ENCODE peak calls at places on chromosomes 11 and 22, in seven cellular contexts. One of them, this sample, is unnamed.

GRCh38 chr22:40009231-40009769 is 14.5 kb downstream of the FAM83F start:
- DNase-seq in suprapubic skin: no peak
- DNase-seq in dorsolateral prefrontal cortex: no peak
- DNase-seq in epithelial cell of esophagus: no peak
- DNase-seq in HFF-Myc: no peak
- DNase-seq in esophagus squamous epithelium: no peak
- DNase-seq in retinal pigment epithelial cell: no peak
- DNase-seq in this sample: no peak

GRCh38 chr11:12052676-12053605 is 44.5 kb upstream of the DKK3 start:
- DNase-seq in suprapubic skin: peak; percentile 63
- DNase-seq in dorsolateral prefrontal cortex: peak; percentile 45
- DNase-seq in epithelial cell of esophagus: no peak
- DNase-seq in HFF-Myc: no peak
- DNase-seq in esophagus squamous epithelium: no peak
- DNase-seq in retinal pigment epithelial cell: no peak
- DNase-seq in this sample: no peak

GRCh38 chr11:87859583-87859982 is 315.7 kb downstream of the RAB38 start:
- DNase-seq in suprapubic skin: no peak
- DNase-seq in dorsolateral prefrontal cortex: no peak
- DNase-seq in epithelial cell of esophagus: peak; percentile 22
- DNase-seq in HFF-Myc: no peak
- DNase-seq in esophagus squamous epithelium: no peak
- DNase-seq in retinal pigment epithelial cell: peak; percentile 96
- DNase-seq in this sample: peak; percentile 7

GRCh38 chr11:120182790-120183491 is 27.9 kb upstream of the OAF start:
- DNase-seq in suprapubic skin: peak; percentile 58
- DNase-seq in dorsolateral prefrontal cortex: no peak
- DNase-seq in epithelial cell of esophagus: peak; percentile 27
- DNase-seq in HFF-Myc: no peak
- DNase-seq in esophagus squamous epithelium: no peak
- DNase-seq in retinal pigment epithelial cell: no peak
- DNase-seq in this sample: no peak

GRCh38 chr11:83219095-83219494 is 25.6 kb downstream of the ANKRD42 start:
- DNase-seq in suprapubic skin: no peak
- DNase-seq in dorsolateral prefrontal cortex: no peak
- DNase-seq in epithelial cell of esophagus: no peak
- DNase-seq in HFF-Myc: no peak
- DNase-seq in esophagus squamous epithelium: no peak
- DNase-seq in retinal pigment epithelial cell: no peak
- DNase-seq in this sample: no peak

GRCh38 chr22:30506507-30506968 is 1.0 kb upstream of the SEC14L4 start:
- DNase-seq in suprapubic skin: no peak
- DNase-seq in dorsolateral prefrontal cortex: no peak
- DNase-seq in epithelial cell of esophagus: no peak
- DNase-seq in HFF-Myc: no peak
- DNase-seq in esophagus squamous epithelium: no peak
- DNase-seq in retinal pigment epithelial cell: no peak
- DNase-seq in this sample: no peak

GRCh38 chr22:45889539-45890350 is 87.2 kb downstream of the WNT7B start:
- DNase-seq in suprapubic skin: no peak
- DNase-seq in dorsolateral prefrontal cortex: peak; percentile 48
- DNase-seq in epithelial cell of esophagus: no peak
- DNase-seq in HFF-Myc: no peak
- DNase-seq in esophagus squamous epithelium: no peak
- DNase-seq in retinal pigment epithelial cell: no peak
- DNase-seq in this sample: no peak

GRCh38 chr11:120612363-120613263 is 101.1 kb downstream of the GRIK4 start:
- DNase-seq in suprapubic skin: no peak
- DNase-seq in dorsolateral prefrontal cortex: no peak
- DNase-seq in epithelial cell of esophagus: no peak
- DNase-seq in HFF-Myc: no peak
- DNase-seq in esophagus squamous epithelium: no peak
- DNase-seq in retinal pigment epithelial cell: peak; percentile 64
- DNase-seq in this sample: peak; percentile 21

GRCh38 chr11:118170892-118171273 is 5.6 kb downstream of the SCN2B start:
- DNase-seq in suprapubic skin: no peak
- DNase-seq in dorsolateral prefrontal cortex: no peak
- DNase-seq in epithelial cell of esophagus: no peak
- DNase-seq in HFF-Myc: no peak
- DNase-seq in esophagus squamous epithelium: no peak
- DNase-seq in retinal pigment epithelial cell: no peak
- DNase-seq in this sample: no peak

GRCh38 chr11:90241414-90241813 is 18.6 kb upstream of the CHORDC1 start:
- DNase-seq in suprapubic skin: no peak
- DNase-seq in dorsolateral prefrontal cortex: no peak
- DNase-seq in epithelial cell of esophagus: peak; percentile 30
- DNase-seq in HFF-Myc: no peak
- DNase-seq in esophagus squamous epithelium: no peak
- DNase-seq in retinal pigment epithelial cell: no peak
- DNase-seq in this sample: no peak

GRCh38 chr22:25882366-25882765 is 140.4 kb downstream of the MYO18B start:
- DNase-seq in suprapubic skin: no peak
- DNase-seq in dorsolateral prefrontal cortex: no peak
- DNase-seq in epithelial cell of esophagus: no peak
- DNase-seq in HFF-Myc: no peak
- DNase-seq in esophagus squamous epithelium: no peak
- DNase-seq in retinal pigment epithelial cell: no peak
- DNase-seq in this sample: no peak

GRCh38 chr11:59281177-59281576 is 68.5 kb upstream of the MPEG1 start:
- DNase-seq in suprapubic skin: no peak
- DNase-seq in dorsolateral prefrontal cortex: no peak
- DNase-seq in epithelial cell of esophagus: no peak
- DNase-seq in HFF-Myc: no peak
- DNase-seq in esophagus squamous epithelium: no peak
- DNase-seq in retinal pigment epithelial cell: no peak
- DNase-seq in this sample: no peak

GRCh38 chr11:45755281-45755859 is 49.6 kb upstream of the SLC35C1 start:
- DNase-seq in suprapubic skin: no peak
- DNase-seq in dorsolateral prefrontal cortex: no peak
- DNase-seq in epithelial cell of esophagus: no peak
- DNase-seq in HFF-Myc: no peak
- DNase-seq in esophagus squamous epithelium: no peak
- DNase-seq in retinal pigment epithelial cell: no peak
- DNase-seq in this sample: no peak

GRCh38 chr11:33801821-33802413 is 27.6 kb upstream of the FBXO3 start:
- DNase-seq in suprapubic skin: no peak
- DNase-seq in dorsolateral prefrontal cortex: no peak
- DNase-seq in epithelial cell of esophagus: no peak
- DNase-seq in HFF-Myc: no peak
- DNase-seq in esophagus squamous epithelium: no peak
- DNase-seq in retinal pigment epithelial cell: no peak
- DNase-seq in this sample: no peak

GRCh38 chr11:110093407-110094297 is 460 bp downstream of the ZC3H12C start:
- DNase-seq in suprapubic skin: peak; percentile 80
- DNase-seq in dorsolateral prefrontal cortex: peak; percentile 67
- DNase-seq in epithelial cell of esophagus: peak; percentile 50
- DNase-seq in HFF-Myc: no peak
- DNase-seq in esophagus squamous epithelium: no peak
- DNase-seq in retinal pigment epithelial cell: no peak
- DNase-seq in this sample: no peak
- H3K4me3 ChIP-seq in suprapubic skin: peak overlapping the region; percentile 90
- H3K4me3 ChIP-seq in dorsolateral prefrontal cortex: peak overlapping the region; percentile 85
- H3K4me3 ChIP-seq in epithelial cell of esophagus: peak overlapping the region; percentile 61
- H3K4me3 ChIP-seq in HFF-Myc: peak overlapping the region; percentile 73
- H3K4me3 ChIP-seq in esophagus squamous epithelium: peak overlapping the region; percentile 72
- H3K4me3 ChIP-seq in retinal pigment epithelial cell: peak overlapping the region; percentile 72
- H3K4me3 ChIP-seq in this sample: peak overlapping the region; percentile 78

DNA sequence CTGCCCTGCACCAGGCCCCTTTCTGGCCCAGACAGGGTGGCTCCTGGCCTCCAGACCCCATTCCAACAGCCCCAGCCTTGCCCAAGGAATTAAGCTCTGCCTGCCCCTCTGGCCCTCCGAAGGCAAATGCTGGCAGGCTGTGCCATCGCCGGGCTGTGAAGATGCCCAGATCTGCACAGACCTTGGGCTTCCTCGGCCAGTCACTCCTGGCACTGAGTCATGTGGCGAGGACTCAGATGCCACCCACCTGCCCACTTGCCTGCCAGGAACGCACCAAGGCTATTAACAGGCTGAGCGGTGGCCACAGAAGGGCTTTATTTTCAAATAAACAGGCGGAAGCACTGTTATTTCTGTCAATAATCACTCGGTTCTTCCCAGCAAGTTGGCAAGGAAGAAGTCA is 50.3 kb upstream of the TTLL12 start:
- DNase-seq in suprapubic skin: no peak
- DNase-seq in dorsolateral prefrontal cortex: no peak
- DNase-seq in epithelial cell of esophagus: no peak
- DNase-seq in HFF-Myc: no peak
- DNase-seq in esophagus squamous epithelium: no peak
- DNase-seq in retinal pigment epithelial cell: no peak
- DNase-seq in this sample: no peak
- TF ChIP-seq CTCF in suprapubic skin: no peak
- TF ChIP-seq CTCF in dorsolateral prefrontal cortex: no peak
- TF ChIP-seq CTCF in epithelial cell of esophagus: no peak
- TF ChIP-seq CTCF in HFF-Myc: no peak
- TF ChIP-seq CTCF in esophagus squamous epithelium: no peak
- TF ChIP-seq CTCF in retinal pigment epithelial cell: no peak
- TF ChIP-seq CTCF in this sample: no peak

GRCh38 chr11:66051371-66051765 is 796 bp upstream of the SF3B2 start:
- DNase-seq in suprapubic skin: no peak
- DNase-seq in dorsolateral prefrontal cortex: no peak
- DNase-seq in epithelial cell of esophagus: no peak
- DNase-seq in HFF-Myc: no peak
- DNase-seq in esophagus squamous epithelium: no peak
- DNase-seq in retinal pigment epithelial cell: no peak
- DNase-seq in this sample: no peak
- H3K4me3 ChIP-seq in suprapubic skin: peak overlapping the region; percentile 85
- H3K4me3 ChIP-seq in dorsolateral prefrontal cortex: peak overlapping the region; percentile 98
- H3K4me3 ChIP-seq in epithelial cell of esophagus: peak overlapping the region; percentile 58
- H3K4me3 ChIP-seq in HFF-Myc: peak overlapping the region; percentile 97
- H3K4me3 ChIP-seq in esophagus squamous epithelium: peak overlapping the region; percentile 88
- H3K4me3 ChIP-seq in retinal pigment epithelial cell: peak overlapping the region; percentile 97
- H3K4me3 ChIP-seq in this sample: peak overlapping the region; percentile 68

GRCh38 chr22:27651486-27651885 is 150.1 kb downstream of the MN1 start:
- DNase-seq in suprapubic skin: no peak
- DNase-seq in dorsolateral prefrontal cortex: no peak
- DNase-seq in epithelial cell of esophagus: no peak
- DNase-seq in HFF-Myc: no peak
- DNase-seq in esophagus squamous epithelium: no peak
- DNase-seq in retinal pigment epithelial cell: no peak
- DNase-seq in this sample: no peak
- TF ChIP-seq CTCF in suprapubic skin: no peak
- TF ChIP-seq CTCF in dorsolateral prefrontal cortex: no peak
- TF ChIP-seq CTCF in epithelial cell of esophagus: no peak
- TF ChIP-seq CTCF in HFF-Myc: no peak
- TF ChIP-seq CTCF in esophagus squamous epithelium: no peak
- TF ChIP-seq CTCF in retinal pigment epithelial cell: no peak
- TF ChIP-seq CTCF in this sample: no peak

DNA sequence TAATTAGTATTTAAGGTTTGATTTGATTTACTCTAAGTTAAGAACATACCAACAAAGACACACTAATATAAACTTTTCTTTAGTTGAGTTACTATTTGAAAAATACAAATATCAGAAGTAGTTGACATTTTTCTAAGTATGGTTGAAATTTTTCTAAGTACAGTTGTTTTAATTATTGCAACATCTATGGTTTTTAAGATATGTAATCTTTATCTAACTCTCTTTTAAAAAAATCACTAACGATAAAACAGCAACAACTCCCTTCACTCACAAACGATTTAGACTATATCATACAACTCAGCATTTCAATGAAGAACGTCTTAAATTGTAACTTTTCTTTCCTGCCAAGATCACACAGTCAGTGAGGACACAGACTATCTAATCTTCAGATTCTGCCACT is 2.0 kb downstream of the C2CD3 start:
- DNase-seq in suprapubic skin: no peak
- DNase-seq in dorsolateral prefrontal cortex: no peak
- DNase-seq in epithelial cell of esophagus: no peak
- DNase-seq in HFF-Myc: no peak
- DNase-seq in esophagus squamous epithelium: no peak
- DNase-seq in retinal pigment epithelial cell: no peak
- DNase-seq in this sample: no peak
- H3K4me3 ChIP-seq in suprapubic skin: no peak overlapping the region
- H3K4me3 ChIP-seq in dorsolateral prefrontal cortex: peak overlapping the region; percentile 93
- H3K4me3 ChIP-seq in epithelial cell of esophagus: no peak overlapping the region
- H3K4me3 ChIP-seq in HFF-Myc: peak overlapping the region; percentile 81
- H3K4me3 ChIP-seq in esophagus squamous epithelium: no peak overlapping the region
- H3K4me3 ChIP-seq in retinal pigment epithelial cell: peak overlapping the region; percentile 88
- H3K4me3 ChIP-seq in this sample: no peak overlapping the region

DNA sequence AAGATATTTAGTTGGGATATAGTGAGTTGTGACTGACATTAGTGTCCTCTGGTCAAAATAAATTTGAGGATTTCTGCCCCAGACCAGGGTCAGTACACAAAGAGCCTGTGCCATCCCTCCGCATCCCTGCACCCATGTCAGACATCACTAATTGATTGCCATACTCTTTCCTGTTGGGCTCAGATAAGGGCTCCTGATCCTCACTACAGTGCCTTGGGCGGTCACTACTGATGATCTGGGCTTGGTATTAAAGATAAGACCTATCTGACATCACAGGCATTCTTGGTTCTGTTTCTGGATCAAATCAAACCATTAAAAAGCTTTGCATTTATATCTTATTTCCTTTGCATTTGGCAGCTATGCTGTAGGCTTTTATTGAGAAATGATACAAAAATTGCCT is 103.5 kb upstream of the TENM4 start:
- DNase-seq in suprapubic skin: no peak
- DNase-seq in dorsolateral prefrontal cortex: no peak
- DNase-seq in epithelial cell of esophagus: no peak
- DNase-seq in HFF-Myc: no peak
- DNase-seq in esophagus squamous epithelium: no peak
- DNase-seq in retinal pigment epithelial cell: no peak
- DNase-seq in this sample: no peak
- TF ChIP-seq CTCF in suprapubic skin: no peak
- TF ChIP-seq CTCF in dorsolateral prefrontal cortex: no peak
- TF ChIP-seq CTCF in epithelial cell of esophagus: no peak
- TF ChIP-seq CTCF in HFF-Myc: no peak
- TF ChIP-seq CTCF in esophagus squamous epithelium: no peak
- TF ChIP-seq CTCF in retinal pigment epithelial cell: no peak
- TF ChIP-seq CTCF in this sample: no peak

This sample was measured in kidney epithelial cell.